ENCODE peak calls at places on chromosomes 1 and 21, in four cellular contexts. K is Peyer's patch, P is neural crest cell, E is A549. A is an unnamed sample.

GRCh38 chr21:29490016-29490415 is 191.3 kb downstream of the BACH1 start:
- DNase-seq in K (no peak), P (no peak), E (no peak), A (no peak)

GRCh38 chr1:12553963-12554362 is 64.0 kb downstream of the DHRS3 start:
- DNase-seq in K (no peak), P (no peak), E (no peak), A (no peak)

GRCh38 chr1:13749543-13750307 is 49.7 kb downstream of the PRDM2 start:
- DNase-seq in K (peak; percentile 85), P (peak; percentile 48), E (peak; percentile 12), A (no peak)

GRCh38 chr1:101098907-101099306 is 73.3 kb upstream of the DPH5 start:
- DNase-seq in K (no peak), P (no peak), E (no peak), A (no peak)

GRCh38 chr21:43922949-43923348 is 57.9 kb downstream of the AGPAT3 start:
- DNase-seq in K (no peak), P (no peak), E (no peak), A (no peak)

GRCh38 chr1:98422821-98423220 is 238.7 kb upstream of the SNX7 start:
- DNase-seq in K (no peak), P (no peak), E (no peak), A (no peak)

GRCh38 chr1:107702946-107703571 is 261.9 kb downstream of the VAV3 start:
- DNase-seq in K (no peak), P (no peak), E (no peak), A (no peak)

GRCh38 chr1:216640100-216640499 is 83.1 kb downstream of the ESRRG start:
- DNase-seq in K (no peak), P (no peak), E (no peak), A (no peak)

GRCh38 chr21:45639206-45640000 is 4.1 kb upstream of the PCBP3 start:
- DNase-seq in K (no peak), P (no peak), E (no peak), A (no peak)

GRCh38 chr1:21847223-21848205 is 35.4 kb downstream of the LDLRAD2 start:
- DNase-seq in K (no peak), P (no peak), E (no peak), A (no peak)

GRCh38 chr1:235113183-235113917 is 15.3 kb downstream of the TOMM20 start:
- DNase-seq in K (no peak), P (no peak), E (no peak), A (no peak)

GRCh38 chr1:8782001-8782620 is 35.3 kb downstream of the RERE start:
- DNase-seq in K (no peak), P (no peak), E (no peak), A (no peak)

GRCh38 chr1:33541966-33542365 is 69.5 kb downstream of the ZSCAN20 start:
- DNase-seq in K (no peak), P (no peak), E (no peak), A (no peak)

GRCh38 chr1:213519098-213519497 is 468.1 kb downstream of the RPS6KC1 start:
- DNase-seq in K (no peak), P (no peak), E (no peak), A (no peak)

GRCh38 chr1:201228011-201228983 is 37.7 kb downstream of the IGFN1 start:
- DNase-seq in K (peak; percentile 36), P (no peak), E (no peak), A (no peak)

GRCh38 chr1:8427493-8427892 is 109.6 kb downstream of the SLC45A1 start:
- DNase-seq in K (no peak), P (no peak), E (no peak), A (no peak)

GRCh38 chr1:112146201-112146715 is 156.8 kb upstream of the KCND3 start:
- DNase-seq in K (no peak), P (no peak), E (no peak), A (no peak)

DNA sequence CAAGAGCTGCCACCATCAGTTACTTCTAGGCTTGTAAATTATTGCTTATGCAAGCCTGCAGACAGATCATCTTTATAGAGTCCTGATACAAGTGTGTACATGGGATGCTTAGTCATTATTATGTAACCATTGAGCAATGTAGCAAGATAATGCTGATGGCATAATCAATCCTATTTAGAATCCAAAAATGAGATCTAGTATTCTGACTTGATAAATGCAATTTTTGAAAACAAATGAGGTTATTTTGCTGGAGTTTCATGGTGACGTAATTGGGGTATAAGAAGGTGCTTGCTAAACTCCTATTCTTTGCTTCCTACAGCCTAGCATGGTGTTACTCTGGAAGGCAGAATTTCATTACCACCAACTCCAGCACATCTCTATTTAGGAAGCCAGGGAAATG is 801.7 kb upstream of the PRMT6 start:
- DNase-seq in K (no peak), P (no peak), E (no peak), A (no peak)
- TF ChIP-seq CTCF in K (no peak), P (no peak), E (no peak), A (no peak)

GRCh38 chr1:15362096-15362736 is 47.5 kb upstream of the EFHD2 start:
- DNase-seq in K (no peak), P (no peak), E (no peak), A (no peak)

GRCh38 chr1:15360681-15361080 is 49.0 kb upstream of the EFHD2 start:
- DNase-seq in K (no peak), P (peak; percentile 10), E (no peak), A (no peak)

GRCh38 chr1:15368888-15369287 is 40.8 kb upstream of the EFHD2 start:
- DNase-seq in K (no peak), P (no peak), E (no peak), A (no peak)

GRCh38 chr1:15362737-15363128 is 47.0 kb upstream of the EFHD2 start:
- DNase-seq in K (no peak), P (no peak), E (no peak), A (no peak)

DNA sequence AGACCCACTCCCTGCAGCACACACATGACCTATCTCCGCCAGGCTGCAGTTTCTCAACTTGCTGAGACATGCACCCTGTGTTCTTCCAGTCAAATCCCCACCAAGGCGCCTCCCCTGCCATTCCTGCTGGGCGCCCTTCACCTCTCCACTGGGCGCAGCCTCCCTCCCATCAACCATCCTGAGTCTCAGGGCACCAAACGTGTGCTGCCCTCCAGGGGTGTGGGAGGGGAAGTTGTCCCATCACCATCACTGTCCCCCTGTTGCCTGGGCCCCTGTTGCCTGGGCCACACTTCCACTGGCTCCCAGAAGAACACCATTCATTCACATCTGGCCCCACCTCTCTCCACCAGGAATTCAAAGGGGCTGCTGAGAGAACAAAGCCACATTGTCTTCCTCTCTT is 44.9 kb upstream of the EFHD2 start:
- DNase-seq in K (no peak), P (no peak), E (no peak), A (no peak)
- TF ChIP-seq CTCF in K (no peak), P (no peak), E (no peak), A (no peak)

DNA sequence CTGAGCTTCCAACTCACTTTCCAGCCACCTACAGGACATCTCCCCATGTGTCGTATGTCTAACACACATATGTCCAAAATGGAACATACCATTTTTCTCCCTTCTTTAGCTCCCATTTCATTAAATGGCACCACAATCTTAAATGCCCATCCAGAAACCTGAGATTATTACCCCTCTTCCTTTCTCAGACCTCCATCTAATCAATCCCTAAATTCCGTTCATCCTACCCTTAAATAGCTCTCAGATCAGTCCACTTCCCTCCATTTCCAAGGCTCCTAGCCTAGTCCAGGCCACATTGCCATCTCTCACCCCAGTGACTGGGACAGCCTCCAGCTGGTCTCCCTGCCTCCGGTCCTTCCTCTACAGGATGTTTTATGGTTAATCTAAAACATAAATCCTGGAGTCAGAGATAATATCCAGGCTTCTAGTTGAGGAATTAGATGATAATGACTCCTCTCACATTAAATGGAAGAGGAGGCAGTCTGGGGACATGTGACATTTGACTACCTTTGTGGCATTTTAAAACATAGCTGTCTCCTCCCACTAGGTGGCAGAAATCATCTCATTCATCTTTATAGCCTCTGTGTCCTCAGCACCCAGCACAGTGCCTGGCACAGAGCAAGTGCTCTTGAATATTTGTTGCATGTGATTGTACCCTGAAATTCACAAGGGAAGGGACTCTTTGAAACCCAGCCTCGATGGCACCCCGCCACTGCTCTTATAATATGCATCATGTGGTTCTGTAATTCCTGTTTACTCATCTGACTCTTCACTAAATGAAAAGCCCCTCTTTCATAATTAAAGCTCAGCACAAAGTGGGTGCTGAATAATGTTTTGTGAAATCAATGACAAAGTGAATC is 102.3 kb downstream of the TMEM53 start:
- DNase-seq in K (peak; percentile 55), P (no peak), E (peak; percentile 46), A (no peak)
- TF ChIP-seq CTCF in K (no peak), P (peak; percentile 65), E (peak; percentile 44), A (no peak)

GRCh38 chr1:26820784-26821269 is 5.7 kb upstream of the ZDHHC18 start:
- DNase-seq in K (peak; percentile 71), P (no peak), E (no peak), A (no peak)
- TF ChIP-seq CTCF in K (peak; percentile 5), P (no peak), E (no peak), A (no peak)

GRCh38 chr1:88736633-88737248 is 52.7 kb downstream of the PKN2 start:
- DNase-seq in K (peak; percentile 65), P (no peak), E (peak; percentile 4), A (no peak)
- TF ChIP-seq CTCF in K (no peak), P (peak; percentile 56), E (peak; percentile 29), A (no peak)

DNA sequence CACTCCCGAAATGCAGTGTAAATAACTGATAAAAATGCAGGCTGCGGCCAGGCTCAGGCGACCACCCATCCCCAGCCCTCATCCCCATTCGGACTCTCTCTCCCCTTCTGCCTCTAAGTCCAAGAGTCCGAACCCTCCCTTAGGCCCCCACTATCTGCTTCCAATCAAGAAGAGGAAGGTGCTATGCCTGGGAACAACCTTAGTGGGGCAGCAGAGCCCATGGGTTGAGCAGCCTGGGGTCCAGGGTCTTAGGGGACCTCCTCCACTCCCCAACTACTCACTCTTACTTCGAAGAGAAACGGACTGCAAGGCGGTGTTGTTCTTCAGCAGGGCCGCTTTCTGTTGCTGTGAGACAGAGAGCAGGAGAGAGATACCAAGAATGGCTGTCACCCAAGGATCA is 12.2 kb downstream of the ARHGEF2 start:
- DNase-seq in K (no peak), P (no peak), E (no peak), A (no peak)
- TF ChIP-seq CTCF in K (no peak), P (no peak), E (no peak), A (no peak)